ENCODE peak calls at places on chromosomes 3 and 15, in eight cellular contexts. Y is CD14-positive monocyte; C is stimulated activated CD4-positive, alpha-beta T cell treated with anti-CD3 and anti-CD28 coated beads, Interleukin-4, amount 100 ng/mL, for 4 hours; E is activated T-helper 9 cell treated with anti-CD3 and anti-CD28 coated beads, Interleukin-2, amount 50 U/mL, for 16 hours; K is tibial artery; Z is GM13976; O is NCI-H1092; L is GM06990. X is an unnamed sample.

GRCh38 chr3:21486381-21486935 is 264.6 kb downstream of the ZNF385D start:
- DNase-seq in Y (no peak), C (no peak), E (no peak), K (no peak), Z (no peak), O (no peak), L (no peak), X (no peak)

GRCh38 chr3:354433-354832 is 157.9 kb downstream of the CHL1 start:
- DNase-seq in Y (no peak), C (no peak), E (no peak), K (no peak), Z (peak), O (peak), L (peak), X (peak)

GRCh38 chr3:66280304-66280703 is 59.5 kb downstream of the SLC25A26 start:
- DNase-seq in Y (no peak), C (no peak), E (no peak), K (no peak), Z (no peak), O (no peak), L (no peak), X (no peak)

GRCh38 chr3:13535905-13536304 is 13.0 kb upstream of the FBLN2 start:
- DNase-seq in Y (no peak), C (no peak), E (no peak), K (peak), Z (no peak), O (no peak), L (no peak), X (no peak)

GRCh38 chr3:153192327-153192726 is 30.3 kb downstream of the RAP2B start:
- DNase-seq in Y (no peak), C (no peak), E (no peak), K (no peak), Z (no peak), O (no peak), L (no peak), X (no peak)

GRCh38 chr3:160808838-160809237 is 52.8 kb downstream of the PPM1L start:
- DNase-seq in Y (no peak), C (no peak), E (no peak), K (peak), Z (no peak), O (peak), L (no peak), X (no peak)

GRCh38 chr3:134334901-134335280 is 39.4 kb downstream of the AMOTL2 start:
- DNase-seq in Y (no peak), C (no peak), E (no peak), K (peak), Z (no peak), O (no peak), L (no peak), X (no peak)

GRCh38 chr3:51396401-51396800 is 5.3 kb downstream of the RBM15B start:
- DNase-seq in Y (no peak), C (no peak), E (no peak), K (no peak), Z (no peak), O (no peak), L (no peak), X (no peak)

GRCh38 chr3:153927107-153927506 is 194.1 kb upstream of the ARHGEF26 start:
- DNase-seq in Y (no peak), C (no peak), E (no peak), K (no peak), Z (no peak), O (no peak), L (no peak), X (no peak)

GRCh38 chr15:58175955-58176354 is 37.8 kb downstream of the AQP9 start:
- DNase-seq in Y (no peak), C (no peak), E (no peak), K (no peak), Z (no peak), O (no peak), L (no peak), X (no peak)

GRCh38 chr15:43270676-43271306 is 4.1 kb upstream of the TGM5 start:
- DNase-seq in Y (no peak), C (no peak), E (no peak), K (no peak), Z (no peak), O (no peak), L (no peak), X (no peak)

GRCh38 chr3:38626171-38626570 is 23.3 kb downstream of the SCN5A start:
- DNase-seq in Y (no peak), C (no peak), E (no peak), K (no peak), Z (no peak), O (no peak), L (no peak), X (no peak)

GRCh38 chr3:42516443-42516842 is 14.0 kb downstream of the VIPR1 start:
- DNase-seq in Y (no peak), C (no peak), E (no peak), K (no peak), Z (no peak), O (no peak), L (no peak), X (no peak)

GRCh38 chr3:52385157-52385556 is 59.7 kb downstream of the SEMA3G start:
- DNase-seq in Y (no peak), C (no peak), E (no peak), K (no peak), Z (peak), O (no peak), L (no peak), X (no peak)

GRCh38 chr3:96915465-96915864 is 101.1 kb downstream of the EPHA6 start:
- DNase-seq in Y (no peak), C (no peak), E (no peak), K (no peak), Z (no peak), O (no peak), L (no peak), X (no peak)

GRCh38 chr15:76979331-76979925 is 15.5 kb upstream of the PSTPIP1 start:
- DNase-seq in Y (no peak), C (no peak), E (no peak), K (no peak), Z (no peak), O (no peak), L (no peak), X (no peak)

X was measured in NCI-H774.